ENCODE peak calls at places on chromosome 21, in four cellular contexts. L, R, E and N are unnamed samples. For H3K27me3, the result is how much of the 10 kb centered on the place peaks cover.

GRCh38 chr21:31750843-31751242 is 18.9 kb upstream of the SCAF4 start:
- DNase-seq in R (no peak), L (no peak), E (no peak), N (no peak)

GRCh38 chr21:35197191-35197590 is 148.1 kb upstream of the RUNX1 start:
- DNase-seq in R (no peak), L (no peak), E (no peak), N (no peak)

GRCh38 chr21:44872568-44873355 is 728 bp downstream of the PTTG1IP start:
- DNase-seq in E (peak), R (peak), L (no peak), N (peak)

GRCh38 chr21:29017639-29018237 is 1.4 kb downstream of the RWDD2B start:
- DNase-seq in L (no peak), E (no peak), R (no peak), N (no peak)

GRCh38 chr21:38440746-38441145 is 57.5 kb downstream of the ERG start:
- DNase-seq in R (no peak), L (peak), E (peak), N (peak)

GRCh38 chr21:21750124-21750825 is 752.1 kb downstream of the NCAM2 start:
- DNase-seq in R (no peak), E (no peak), L (no peak), N (no peak)

GRCh38 chr21:26709090-26709489 is 136.0 kb upstream of the CYYR1 start:
- DNase-seq in R (no peak), E (no peak), L (no peak), N (no peak)

GRCh38 chr21:44842721-44843445 is 25.0 kb upstream of the SUMO3 start:
- DNase-seq in R (no peak), E (no peak), L (no peak), N (no peak)

GRCh38 chr21:29719561-29719960 is 220.2 kb downstream of the GRIK1 start:
- DNase-seq in E (no peak), R (no peak), L (no peak), N (no peak)

GRCh38 chr21:21137986-21138385 is 139.8 kb downstream of the NCAM2 start:
- DNase-seq in E (no peak), L (no peak), R (no peak), N (no peak)

GRCh38 chr21:44741921-44742320 is 30.5 kb upstream of the TSPEAR start:
- DNase-seq in L (no peak), E (no peak), R (no peak), N (no peak)

GRCh38 chr21:34511787-34512451 is at the start of gene KCNE1:
- DNase-seq in E (no peak), R (peak), L (no peak), N (no peak)

GRCh38 chr21:45019887-45020537 is 54.4 kb upstream of the ADARB1 start:
- DNase-seq in L (no peak), E (peak), R (peak), N (no peak)

GRCh38 chr21:43208561-43209332 is 39.9 kb downstream of the CRYAA start:
- DNase-seq in R (peak), L (no peak), E (no peak), N (no peak)

GRCh38 chr21:36707763-36708511 is 9.0 kb downstream of the SIM2 start:
- DNase-seq in E (peak), L (no peak), R (peak), N (no peak)

GRCh38 chr21:36710729-36711048 is 11.8 kb downstream of the SIM2 start:
- DNase-seq in R (peak), E (peak), L (no peak), N (no peak)

GRCh38 chr21:36708512-36709029 is 9.7 kb downstream of the SIM2 start:
- DNase-seq in E (no peak), R (no peak), L (no peak), N (no peak)

GRCh38 chr21:36709030-36709867 is 10.3 kb downstream of the SIM2 start:
- DNase-seq in E (peak), R (peak), L (no peak), N (no peak)

GRCh38 chr21:36709868-36710728 is 11.2 kb downstream of the SIM2 start:
- DNase-seq in R (peak), E (peak), L (no peak), N (no peak)
- H3K27me3 ChIP-seq in R (half or more), E (half or more), L (under half), N (half or more)

GRCh38 chr21:41603476-41603875 is 95.5 kb upstream of the TMPRSS2 start:
- DNase-seq in R (peak), L (no peak), E (no peak), N (no peak)

GRCh38 chr21:41600961-41601572 is 93.1 kb upstream of the TMPRSS2 start:
- DNase-seq in L (no peak), E (no peak), R (peak), N (no peak)

GRCh38 chr21:41601573-41602371 is 93.8 kb upstream of the TMPRSS2 start:
- DNase-seq in E (no peak), L (no peak), R (peak), N (peak)

GRCh38 chr21:41600556-41600955 is 92.6 kb upstream of the TMPRSS2 start:
- DNase-seq in L (no peak), E (no peak), R (peak), N (no peak)

GRCh38 chr21:41602511-41602910 is 94.6 kb upstream of the TMPRSS2 start:
- DNase-seq in E (no peak), R (peak), L (no peak), N (no peak)
- H3K27me3 ChIP-seq in E (under half), R (under half), L (under half), N (under half)

GRCh38 chr21:41480086-41480690 is 27.8 kb downstream of the TMPRSS2 start:
- DNase-seq in L (no peak), R (no peak), E (no peak), N (no peak)
- H3K27me3 ChIP-seq in L (under half), R (under half), E (under half), N (under half)

GRCh38 chr21:40136571-40136970 is 269.3 kb downstream of the PCP4 start:
- DNase-seq in R (no peak), L (no peak), E (no peak), N (no peak)

GRCh38 chr21:40140675-40141074 is 273.4 kb downstream of the PCP4 start:
- DNase-seq in L (no peak), R (no peak), E (no peak), N (no peak)

GRCh38 chr21:40141621-40142020 is 274.4 kb downstream of the PCP4 start:
- DNase-seq in E (no peak), R (no peak), L (no peak), N (no peak)

GRCh38 chr21:40143822-40144525 is 276.7 kb downstream of the PCP4 start:
- DNase-seq in R (no peak), E (peak), L (peak), N (peak)

DNA sequence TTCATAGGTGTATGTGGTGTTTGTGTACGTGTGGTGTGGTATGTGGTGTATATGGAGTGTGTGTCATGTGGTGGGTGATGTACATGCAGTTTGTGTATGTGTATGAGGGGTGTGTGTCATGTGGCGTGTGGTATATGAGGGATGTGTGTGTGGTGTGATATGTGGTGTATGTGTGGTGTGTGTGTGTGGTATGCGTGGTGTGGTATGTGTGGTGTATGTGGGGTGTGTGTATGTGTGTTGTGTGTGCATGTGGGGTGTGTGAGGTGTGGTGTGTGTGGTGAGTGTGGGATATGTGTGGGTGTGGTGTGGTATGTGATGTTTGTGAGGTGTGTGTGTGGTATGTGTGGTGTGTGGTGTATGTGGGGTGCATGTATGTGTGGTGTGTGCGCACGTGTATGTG is 272.4 kb downstream of the PCP4 start:
- DNase-seq in L (no peak), E (no peak), R (no peak), N (no peak)
- H3K27me3 ChIP-seq in L (under half), E (under half), R (under half), N (under half)

GRCh38 chr21:33029975-33030461 is 4.3 kb downstream of the OLIG2 start:
- DNase-seq in L (no peak), E (peak), R (peak), N (no peak)
- H3K27me3 ChIP-seq in L (half or more), E (half or more), R (under half), N (half or more)

GRCh38 chr21:46472246-46472645 is 13.6 kb downstream of the DIP2A start:
- DNase-seq in R (no peak), E (no peak), L (no peak), N (no peak)
- H3K27me3 ChIP-seq in R (under half), E (under half), L (under half), N (under half)

GRCh38 chr21:36700295-36700960 is 1.5 kb downstream of the SIM2 start:
- DNase-seq in E (peak), R (no peak), L (no peak), N (no peak)

GRCh38 chr21:36697473-36698159 is 1.3 kb upstream of the SIM2 start:
- DNase-seq in E (peak), R (no peak), L (no peak), N (no peak)

GRCh38 chr21:36699546-36700294 is 805 bp downstream of the SIM2 start:
- DNase-seq in E (peak), L (no peak), R (no peak), N (no peak)

GRCh38 chr21:36698160-36699025 is 522 bp upstream of the SIM2 start:
- DNase-seq in R (no peak), E (peak), L (peak), N (no peak)

DNA sequence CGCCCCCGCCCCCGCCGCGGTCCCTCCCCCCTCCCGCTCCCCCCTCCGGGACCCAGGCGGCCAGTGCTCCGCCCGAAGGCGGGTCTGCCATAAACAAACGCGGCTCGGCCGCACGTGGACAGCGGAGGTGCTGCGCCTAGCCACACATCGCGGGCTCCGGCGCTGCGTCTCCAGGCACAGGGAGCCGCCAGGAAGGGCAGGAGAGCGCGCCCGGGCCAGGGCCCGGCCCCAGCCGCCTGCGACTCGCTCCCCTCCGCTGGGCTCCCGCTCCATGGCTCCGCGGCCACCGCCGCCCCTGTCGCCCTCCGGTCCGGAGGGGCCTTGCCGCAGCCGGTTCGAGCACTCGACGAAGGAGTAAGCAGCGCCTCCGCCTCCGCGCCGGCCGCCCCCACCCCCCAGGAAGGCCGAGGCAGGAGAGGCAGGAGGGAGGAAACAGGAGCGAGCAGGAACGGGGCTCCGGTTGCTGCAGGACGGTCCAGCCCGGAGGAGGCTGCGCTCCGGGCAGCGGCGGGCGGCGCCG is at the start of gene SIM2:
- DNase-seq in L (peak), E (peak), R (no peak), N (no peak)
- H3K27me3 ChIP-seq in L (under half), E (half or more), R (half or more), N (half or more)